ENCODE peak calls at places on chromosome 1, in ten cellular contexts. F is psoas muscle, B is PC-3, Z is transverse colon, H is Panc1, A is neural progenitor cell, D is upper lobe of right lung, T is body of pancreas, C is SK-N-SH, I is H9. J is an unnamed sample.
A peak's percentile ranks its signal among the peaks of the same experiment; 100 is the strongest.

GRCh38 chr1:167579986-167580385 is 26.4 kb upstream of the CREG1 start:
- DNase-seq in F (no peak), B (no peak), Z (no peak), H (no peak), A (no peak), D (no peak), T (no peak), C (no peak), I (no peak), J (no peak)

GRCh38 chr1:202861420-202862121 is 27.4 kb downstream of the RABIF start:
- DNase-seq in F (peak; percentile 92), B (peak; percentile 97), Z (peak; percentile 94), H (no peak), A (peak; percentile 97), D (peak; percentile 95), T (peak; percentile 93), C (peak; percentile 98), I (peak; percentile 97), J (peak; percentile 80)

GRCh38 chr1:226980565-226981385 is 40.7 kb downstream of the COQ8A start:
- DNase-seq in F (no peak), B (no peak), Z (no peak), H (no peak), A (no peak), D (peak; percentile 80), T (peak; percentile 63), C (peak; percentile 37), I (no peak), J (no peak)

GRCh38 chr1:92476071-92476607 is 10.6 kb downstream of the GFI1 start:
- DNase-seq in F (no peak), B (no peak), Z (peak; percentile 41), H (no peak), A (no peak), D (no peak), T (no peak), C (no peak), I (peak; percentile 38), J (no peak)

GRCh38 chr1:202107801-202108731 is 14.7 kb upstream of the GPR37L1 start:
- DNase-seq in F (no peak), B (no peak), Z (peak; percentile 87), H (no peak), A (peak; percentile 70), D (no peak), T (peak; percentile 95), C (no peak), I (no peak), J (no peak)

GRCh38 chr1:1547476-1547875 is 7.1 kb upstream of the TMEM240 start:
- DNase-seq in F (no peak), B (no peak), Z (no peak), H (no peak), A (no peak), D (no peak), T (no peak), C (no peak), I (no peak), J (no peak)

GRCh38 chr1:22892789-22893188 is 79.9 kb downstream of the LACTBL1 start:
- DNase-seq in F (no peak), B (no peak), Z (no peak), H (no peak), A (no peak), D (no peak), T (no peak), C (no peak), I (no peak), J (no peak)

GRCh38 chr1:4599521-4599920 is 54.9 kb upstream of the AJAP1 start:
- DNase-seq in F (no peak), B (no peak), Z (no peak), H (no peak), A (no peak), D (no peak), T (no peak), C (no peak), I (no peak), J (no peak)

GRCh38 chr1:181083842-181084605 is 4.5 kb upstream of the IER5 start:
- DNase-seq in F (peak; percentile 51), B (peak; percentile 48), Z (peak; percentile 71), H (peak; percentile 67), A (peak; percentile 69), D (peak; percentile 67), T (peak; percentile 77), C (peak; percentile 55), I (peak; percentile 65), J (no peak)

GRCh38 chr1:74485622-74486021 is 26.8 kb downstream of the LRRC53 start:
- DNase-seq in F (no peak), B (no peak), Z (no peak), H (no peak), A (no peak), D (no peak), T (no peak), C (no peak), I (no peak), J (no peak)

GRCh38 chr1:208071425-208072031 is 160.6 kb upstream of the CD34 start:
- DNase-seq in F (no peak), B (no peak), Z (no peak), H (no peak), A (no peak), D (no peak), T (no peak), C (no peak), I (no peak), J (peak; percentile 75)

GRCh38 chr1:42960693-42961559 is 2.3 kb upstream of the SLC2A1 start:
- DNase-seq in F (no peak), B (no peak), Z (no peak), H (no peak), A (peak; percentile 45), D (no peak), T (no peak), C (no peak), I (no peak), J (no peak)

GRCh38 chr1:24606621-24607020 is 36.5 kb upstream of the SRRM1 start:
- DNase-seq in F (no peak), B (peak; percentile 15), Z (no peak), H (no peak), A (no peak), D (no peak), T (no peak), C (no peak), I (no peak), J (no peak)

GRCh38 chr1:235229868-235230267 is 68.8 kb upstream of the RBM34 start:
- DNase-seq in F (no peak), B (no peak), Z (no peak), H (no peak), A (no peak), D (no peak), T (no peak), C (no peak), I (no peak), J (no peak)

GRCh38 chr1:235226933-235227332 is 65.9 kb upstream of the RBM34 start:
- DNase-seq in F (no peak), B (no peak), Z (no peak), H (no peak), A (no peak), D (no peak), T (no peak), C (no peak), I (no peak), J (no peak)

GRCh38 chr1:235221653-235222052 is 60.6 kb upstream of the RBM34 start:
- DNase-seq in F (no peak), B (no peak), Z (no peak), H (no peak), A (no peak), D (no peak), T (no peak), C (no peak), I (no peak), J (no peak)

GRCh38 chr1:235225299-235225698 is 64.2 kb upstream of the RBM34 start:
- DNase-seq in F (no peak), B (no peak), Z (no peak), H (no peak), A (no peak), D (no peak), T (no peak), C (no peak), I (no peak), J (no peak)

GRCh38 chr1:235227414-235227813 is 66.4 kb upstream of the RBM34 start:
- DNase-seq in F (no peak), B (no peak), Z (no peak), H (no peak), A (no peak), D (no peak), T (no peak), C (no peak), I (no peak), J (no peak)
- TF ChIP-seq CTCF in F (no peak), B (no peak), Z (no peak), H (no peak), A (no peak), D (no peak), T (no peak), C (no peak), I (no peak), J (no peak)

GRCh38 chr1:40050863-40051262 is 10.3 kb downstream of the CAP1 start:
- DNase-seq in F (no peak), B (no peak), Z (no peak), H (no peak), A (no peak), D (no peak), T (no peak), C (no peak), I (no peak), J (no peak)
- H3K27ac ChIP-seq in F (no peak overlapping the region), B (no peak overlapping the region), Z (no peak overlapping the region), H (no peak overlapping the region), A (no peak overlapping the region), D (no peak overlapping the region), T (no peak overlapping the region), C (no peak overlapping the region), I (no peak overlapping the region), J (no peak overlapping the region)

DNA sequence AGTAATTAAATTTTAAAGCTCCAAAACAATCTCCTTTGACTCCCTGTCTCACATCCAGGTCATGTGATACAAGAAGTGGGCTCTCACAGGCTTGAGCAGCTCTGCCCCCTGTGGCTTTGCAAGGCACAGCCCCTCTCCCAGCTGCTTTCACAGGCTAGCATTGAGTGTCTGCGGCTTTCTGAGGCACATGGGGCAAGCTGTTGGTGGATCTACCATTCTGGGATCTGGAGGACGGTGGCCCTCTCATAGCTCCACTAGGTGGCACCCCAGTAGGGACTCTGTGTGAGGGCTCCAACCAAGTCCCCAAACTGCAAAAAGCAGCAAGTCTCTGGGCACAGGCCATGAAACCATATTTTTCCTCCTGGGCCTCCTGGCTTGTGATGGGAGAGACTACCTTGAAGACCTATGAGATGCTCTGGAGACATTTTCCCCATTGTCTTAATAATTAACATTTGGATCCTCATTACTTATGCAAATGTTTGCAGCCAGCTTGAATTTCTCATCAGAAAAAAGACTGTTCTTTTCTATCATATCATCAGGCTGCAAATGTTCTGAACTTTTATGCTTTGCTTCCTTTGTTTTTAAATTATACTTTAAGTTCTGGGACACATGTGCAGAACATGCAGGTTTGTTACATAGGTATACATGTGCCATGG is 554.1 kb upstream of the OLFM3 start:
- DNase-seq in F (no peak), B (peak; percentile 55), Z (no peak), H (no peak), A (peak; percentile 53), D (no peak), T (peak; percentile 5), C (no peak), I (peak; percentile 90), J (no peak)
- TF ChIP-seq CTCF in F (no peak), B (peak; percentile 65), Z (no peak), H (peak; percentile 20), A (peak; percentile 52), D (peak; percentile 10), T (no peak), C (peak; percentile 58), I (peak; percentile 64), J (no peak)

DNA sequence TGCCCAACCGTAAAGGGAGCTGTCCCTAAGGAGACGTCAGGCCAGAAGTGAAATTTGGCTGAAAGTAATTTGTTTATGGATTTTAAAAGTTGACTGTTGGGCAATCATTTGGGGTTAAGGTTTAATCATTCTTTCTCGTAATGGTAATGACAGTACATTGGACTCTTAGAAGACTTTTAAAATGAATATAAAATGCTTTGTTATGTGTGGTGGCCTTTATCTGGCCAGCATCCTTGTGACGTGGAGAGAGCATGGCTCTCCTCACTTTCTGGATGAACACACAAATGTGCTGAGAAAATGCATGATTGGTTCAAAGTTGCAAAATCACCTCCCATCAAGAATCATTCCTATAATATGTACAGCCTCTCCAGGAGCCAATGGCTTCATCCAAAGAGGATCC is 160.2 kb downstream of the DHRS3 start:
- DNase-seq in F (peak; percentile 54), B (no peak), Z (no peak), H (no peak), A (no peak), D (no peak), T (no peak), C (no peak), I (no peak), J (peak; percentile 52)
- H3K27ac ChIP-seq in F (peak overlapping the region; percentile 42), B (no peak overlapping the region), Z (peak overlapping the region; percentile 55), H (peak overlapping the region; percentile 57), A (no peak overlapping the region), D (peak overlapping the region; percentile 44), T (no peak overlapping the region), C (peak overlapping the region; percentile 52), I (no peak overlapping the region), J (no peak overlapping the region)

J was measured in astrocyte.